ENCODE peak calls at places on chromosomes 6 and 20, in four cellular contexts. L is NCI-H774, V is RPMI7951, Q is caudate nucleus. T is an unnamed sample.
A peak's percentile ranks its signal among the peaks of the same experiment; 100 is the strongest.

GRCh38 chr6:150142304-150142656 is 564 bp upstream of the PPP1R14C start:
- DNase-seq in V (peak; percentile 19), L (no peak), Q (peak; percentile 17), T (peak; percentile 89)

GRCh38 chr6:52049252-52050050 is 38.0 kb downstream of the PKHD1 start:
- DNase-seq in L (peak; percentile 9), Q (no peak), V (peak; percentile 46), T (peak; percentile 5)

GRCh38 chr6:34132486-34133185 is 13.3 kb downstream of the GRM4 start:
- DNase-seq in V (peak; percentile 38), L (no peak), Q (no peak), T (no peak)

GRCh38 chr6:6751615-6752014 is 163.1 kb downstream of the LY86 start:
- DNase-seq in Q (no peak), V (no peak), L (no peak), T (no peak)

GRCh38 chr6:84606860-84607259 is 157.5 kb downstream of the TBX18 start:
- DNase-seq in L (no peak), Q (no peak), V (peak; percentile 72), T (no peak)

GRCh38 chr6:154343473-154344308 is 12.9 kb downstream of the IPCEF1 start:
- DNase-seq in Q (no peak), V (peak; percentile 93), L (peak; percentile 89), T (peak; percentile 99)

GRCh38 chr6:54040545-54040944 is 70.7 kb upstream of the MLIP start:
- DNase-seq in L (no peak), Q (no peak), V (no peak), T (no peak)

GRCh38 chr6:106643061-106643460 is 13.7 kb downstream of the QRSL1 start:
- DNase-seq in L (no peak), Q (no peak), V (no peak), T (no peak)

GRCh38 chr20:25116746-25117457 is 35.0 kb upstream of the VSX1 start:
- DNase-seq in Q (no peak), L (no peak), V (no peak), T (no peak)

GRCh38 chr20:48307277-48307676 is 520.5 kb downstream of the PREX1 start:
- DNase-seq in V (no peak), Q (no peak), L (no peak), T (no peak)

GRCh38 chr6:4560225-4561077 is 215.8 kb upstream of the CDYL start:
- DNase-seq in L (no peak), V (no peak), Q (no peak), T (no peak)

T was measured in NCI-H146.